ENCODE peak calls at places on chromosomes 2 and 18, in five cellular contexts. U, E, Y, J and V are unnamed samples.

GRCh38 chr2:113273031-113273551 is 5.6 kb downstream of the PAX8 start:
- DNase-seq in U (no peak), J (peak; percentile 32), Y (no peak), E (no peak), V (no peak)

GRCh38 chr2:237765875-237766274 is 32.7 kb upstream of the RBM44 start:
- DNase-seq in Y (no peak), U (no peak), J (no peak), E (no peak), V (no peak)

GRCh38 chr2:11022064-11022463 is 110.3 kb downstream of the KCNF1 start:
- DNase-seq in E (no peak), J (no peak), Y (no peak), U (no peak), V (no peak)

GRCh38 chr2:54403512-54404238 is 52.5 kb upstream of the SPTBN1 start:
- DNase-seq in E (no peak), J (no peak), Y (no peak), U (no peak), V (no peak)

GRCh38 chr2:191322838-191323506 is 77.8 kb downstream of the MYO1B start:
- DNase-seq in E (no peak), U (no peak), Y (no peak), J (no peak), V (no peak)

GRCh38 chr2:211881449-211881848 is 657.2 kb downstream of the ERBB4 start:
- DNase-seq in J (no peak), Y (no peak), E (no peak), U (no peak), V (no peak)

GRCh38 chr2:176188218-176188968 is at the start of gene HOXD1:
- DNase-seq in U (peak; percentile 66), E (no peak), J (no peak), Y (no peak), V (no peak)

GRCh38 chr2:216217904-216218260 is 108.7 kb downstream of the XRCC5 start:
- DNase-seq in J (no peak), E (no peak), Y (no peak), U (no peak), V (no peak)

GRCh38 chr2:108542071-108542470 is 7.8 kb downstream of the LIMS1 start:
- DNase-seq in E (no peak), J (no peak), U (no peak), Y (no peak), V (no peak)

GRCh38 chr18:48152549-48152948 is 222.1 kb upstream of the SMAD2 start:
- DNase-seq in J (no peak), U (no peak), E (no peak), Y (no peak), V (no peak)

GRCh38 chr2:70029814-70030409 is 57.4 kb upstream of the PCBP1 start:
- DNase-seq in J (no peak), E (peak; percentile 90), U (peak; percentile 39), Y (peak; percentile 42), V (peak; percentile 79)

GRCh38 chr2:1152375-1152774 is 201.7 kb downstream of the SNTG2 start:
- DNase-seq in U (no peak), E (no peak), Y (no peak), J (no peak), V (no peak)

GRCh38 chr2:236159778-236160170 is 8.4 kb downstream of the GBX2 start:
- DNase-seq in U (no peak), J (no peak), Y (no peak), E (no peak), V (no peak)

GRCh38 chr2:86368181-86368824 is 30.9 kb upstream of the REEP1 start:
- DNase-seq in U (no peak), E (peak; percentile 67), Y (no peak), J (peak; percentile 38), V (no peak)

GRCh38 chr2:217366996-217367395 is 507.1 kb upstream of the TNP1 start:
- DNase-seq in U (no peak), Y (no peak), J (no peak), E (no peak), V (no peak)

GRCh38 chr2:128641421-128642095 is 322.9 kb upstream of the HS6ST1 start:
- DNase-seq in J (no peak), U (no peak), Y (no peak), E (peak; percentile 34), V (peak; percentile 52)

GRCh38 chr2:85769236-85769986 is 15.6 kb downstream of the ATOH8 start:
- DNase-seq in E (peak; percentile 63), J (no peak), U (no peak), Y (no peak), V (no peak)

GRCh38 chr2:81483254-81483653 is 1178.7 kb upstream of the LRRTM1 start:
- DNase-seq in U (no peak), J (no peak), E (no peak), Y (no peak), V (no peak)

GRCh38 chr2:17857016-17857415 is 21.5 kb upstream of the KCNS3 start:
- DNase-seq in E (no peak), J (no peak), Y (no peak), U (no peak), V (no peak)

GRCh38 chr2:74516070-74516633 is 1.9 kb downstream of the TLX2 start:
- DNase-seq in J (peak; percentile 78), U (peak; percentile 68), E (peak; percentile 67), Y (no peak), V (no peak)

GRCh38 chr2:112482309-112483046 is 522 bp downstream of the TTL start:
- DNase-seq in J (peak; percentile 20), U (peak; percentile 42), Y (no peak), E (no peak), V (no peak)

GRCh38 chr18:39724652-39725051 is 2159.1 kb upstream of the CELF4 start:
- DNase-seq in J (no peak), E (no peak), Y (no peak), U (no peak), V (no peak)

GRCh38 chr2:238235331-238235732 is 4.5 kb downstream of the HES6 start:
- DNase-seq in U (no peak), E (no peak), Y (no peak), J (no peak), V (no peak)

GRCh38 chr2:239035361-239035814 is 187.5 kb downstream of the TWIST2 start:
- DNase-seq in U (peak; percentile 40), E (peak; percentile 70), J (peak; percentile 53), Y (no peak), V (no peak)

GRCh38 chr2:8684421-8684884 is 2.6 kb downstream of the ID2 start:
- DNase-seq in E (no peak), Y (no peak), U (no peak), J (peak; percentile 57), V (no peak)

DNA sequence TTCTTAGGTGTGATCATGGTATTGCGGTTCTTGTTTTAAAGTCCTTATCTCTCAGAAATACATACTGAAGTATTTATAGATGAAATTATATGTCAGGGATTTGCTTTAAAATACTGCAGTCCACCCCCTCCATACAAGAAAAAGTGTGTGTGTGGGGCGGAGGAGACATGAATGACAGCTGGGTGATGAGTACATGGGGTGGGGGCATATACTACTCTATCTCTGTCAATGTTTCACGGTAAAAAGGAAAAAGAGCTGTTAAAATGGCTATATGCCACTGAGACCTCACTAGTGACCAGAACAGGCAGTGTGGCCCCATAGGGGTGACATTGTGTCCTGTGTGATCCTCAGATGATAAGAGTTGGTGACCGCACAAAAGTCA is 54.1 kb downstream of the SPRED2 start:
- DNase-seq in J (no peak), Y (no peak), U (no peak), E (no peak), V (no peak)
- H3K4me1 ChIP-seq in J (peaks cover 20% of the 10 kb centered on the region), Y (peaks cover 16% of the 10 kb centered on the region), U (peaks cover 27% of the 10 kb centered on the region), E (peaks cover 25% of the 10 kb centered on the region), V (no peaks in the 10 kb centered on the region)

DNA sequence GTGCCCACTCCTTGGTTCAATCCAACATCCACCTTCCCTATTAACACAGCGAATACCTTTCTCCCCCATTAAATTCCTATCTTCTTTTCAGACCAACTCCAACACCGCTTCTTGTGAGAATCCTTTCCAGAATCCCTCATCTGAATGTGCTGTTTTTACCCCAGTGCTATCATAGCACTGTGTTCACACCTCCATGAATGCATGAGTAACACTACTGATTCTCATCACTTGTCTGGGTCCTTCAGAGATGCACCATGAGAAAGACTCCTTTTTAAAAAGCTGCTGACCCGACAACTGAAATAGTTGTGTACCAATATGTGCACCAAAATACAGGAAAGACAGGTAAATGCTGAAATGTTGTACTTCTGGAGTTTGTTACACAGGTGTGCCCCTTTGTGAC is 18.8 kb downstream of the MGAT4A start:
- DNase-seq in E (no peak), Y (no peak), U (no peak), J (no peak), V (no peak)
- H3K4me1 ChIP-seq in E (peaks cover 19% of the 10 kb centered on the region), Y (peaks cover 17% of the 10 kb centered on the region), U (peaks cover 7% of the 10 kb centered on the region), J (peaks cover 99% of the 10 kb centered on the region), V (no peaks in the 10 kb centered on the region)

GRCh38 chr18:10053861-10054260 is 140.0 kb downstream of the VAPA start:
- DNase-seq in Y (no peak), J (no peak), E (peak; percentile 61), U (no peak), V (no peak)
- H3K4me1 ChIP-seq in Y (peaks cover 13% of the 10 kb centered on the region), J (no peaks in the 10 kb centered on the region), E (peaks cover 22% of the 10 kb centered on the region), U (peaks cover 18% of the 10 kb centered on the region), V (peaks cover 21% of the 10 kb centered on the region)

GRCh38 chr2:105136394-105136793 is 98.5 kb downstream of the MRPS9 start:
- DNase-seq in J (no peak), Y (no peak), U (no peak), E (no peak), V (no peak)
- H3K4me1 ChIP-seq in J (no peaks in the 10 kb centered on the region), Y (no peaks in the 10 kb centered on the region), U (no peaks in the 10 kb centered on the region), E (no peaks in the 10 kb centered on the region), V (no peaks in the 10 kb centered on the region)

DNA sequence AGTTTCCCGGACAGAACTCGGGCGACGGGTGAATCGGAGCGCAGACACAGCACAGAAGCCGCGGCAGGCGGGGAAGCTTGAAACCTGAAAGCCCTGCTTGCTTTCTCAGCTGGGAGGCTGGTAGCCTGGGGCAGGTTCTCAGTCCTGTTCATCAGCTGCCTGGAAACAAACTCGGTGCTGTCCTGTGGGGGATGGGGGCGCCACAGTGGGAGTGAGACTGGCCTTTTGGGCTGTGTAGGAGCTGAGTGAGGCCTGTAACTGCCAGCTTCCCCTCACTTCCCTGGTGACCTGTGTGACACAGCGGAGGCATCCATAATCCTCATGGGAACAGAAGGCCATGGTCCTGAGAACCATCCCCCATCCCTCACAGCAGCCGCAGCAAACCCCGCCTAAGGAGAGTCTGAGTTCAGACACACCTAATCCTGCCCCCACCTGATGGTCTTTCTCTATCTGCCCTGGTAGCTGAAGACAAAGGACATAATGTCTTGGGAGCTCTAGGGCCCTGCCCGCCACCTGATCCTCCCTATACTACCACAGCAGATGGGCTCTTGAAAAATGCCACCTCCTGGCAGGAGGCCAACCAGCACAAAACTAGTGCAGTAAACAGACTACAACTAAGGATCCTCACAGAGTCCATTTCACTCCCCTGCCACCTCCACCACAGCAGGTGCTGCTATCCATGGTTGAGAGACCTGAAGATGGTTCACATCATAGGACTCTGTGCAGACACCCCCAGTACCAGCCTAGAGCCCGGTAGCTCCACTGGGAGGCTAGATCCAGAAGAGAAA is 52.7 kb upstream of the LDLRAD4 start:
- DNase-seq in E (no peak), Y (no peak), U (no peak), J (no peak), V (no peak)
- H3K4me1 ChIP-seq in E (no peaks in the 10 kb centered on the region), Y (no peaks in the 10 kb centered on the region), U (no peaks in the 10 kb centered on the region), J (no peaks in the 10 kb centered on the region), V (no peaks in the 10 kb centered on the region)